ENCODE peak calls at places on chromosomes 3 and 15, in eight cellular contexts. R, S, X, F, J, I, C and E are unnamed samples.

GRCh38 chr3:54691230-54691900 is 236.5 kb downstream of the LRTM1 start:
- DNase-seq in R (no peak), J (no peak), S (no peak), F (no peak), I (no peak), X (no peak), C (peak; percentile 28), E (peak; percentile 85)

GRCh38 chr3:188358787-188359493 is 205.0 kb downstream of the LPP start:
- DNase-seq in I (no peak), J (peak; percentile 21), C (no peak), F (no peak), S (no peak), R (peak; percentile 26), X (peak; percentile 14), E (no peak)

GRCh38 chr3:59818033-59818936 is 768.5 kb upstream of the CFAP20DC start:
- DNase-seq in I (peak; percentile 91), F (no peak), J (no peak), C (peak; percentile 93), R (no peak), X (no peak), S (no peak), E (peak; percentile 96)

GRCh38 chr3:152688313-152688712 is 146.6 kb upstream of the P2RY1 start:
- DNase-seq in F (no peak), I (no peak), R (no peak), S (no peak), J (no peak), C (no peak), X (no peak), E (peak; percentile 26)

GRCh38 chr15:69164807-69165636 is 4.6 kb downstream of the GLCE start:
- DNase-seq in J (no peak), S (no peak), R (no peak), X (no peak), C (peak; percentile 83), F (no peak), I (no peak), E (no peak)

GRCh38 chr15:98968576-98968975 is 39.0 kb downstream of the PGPEP1L start:
- DNase-seq in F (no peak), J (no peak), R (no peak), I (no peak), S (no peak), X (no peak), C (no peak), E (no peak)

GRCh38 chr15:64010719-64011118 is 35.6 kb downstream of the DAPK2 start:
- DNase-seq in J (peak; percentile 90), I (peak; percentile 90), C (peak; percentile 74), R (peak; percentile 90), X (peak; percentile 74), F (peak; percentile 71), S (peak; percentile 73), E (peak; percentile 97)

GRCh38 chr3:57992430-57993213 is 15.6 kb upstream of the FLNB start:
- DNase-seq in I (no peak), C (no peak), S (no peak), F (no peak), R (no peak), J (no peak), X (no peak), E (peak; percentile 19)

GRCh38 chr3:191136347-191136746 is 62.7 kb upstream of the OSTN start:
- DNase-seq in J (no peak), S (no peak), I (peak; percentile 24), F (no peak), X (no peak), R (no peak), C (peak; percentile 24), E (peak; percentile 38)

GRCh38 chr3:47315069-47315647 is 32.4 kb downstream of the KLHL18 start:
- DNase-seq in C (peak; percentile 13), R (no peak), X (no peak), F (no peak), I (no peak), S (no peak), J (no peak), E (no peak)

GRCh38 chr15:75622505-75622904 is 3.0 kb downstream of the SNUPN start:
- DNase-seq in F (no peak), S (no peak), C (no peak), X (no peak), I (no peak), J (no peak), R (no peak), E (no peak)

GRCh38 chr15:58528197-58528870 is 96.5 kb downstream of the LIPC start:
- DNase-seq in C (peak; percentile 24), X (no peak), I (peak; percentile 96), S (no peak), F (no peak), R (no peak), J (no peak), E (peak; percentile 83)

GRCh38 chr3:133103706-133104105 is 65.5 kb downstream of the TMEM108 start:
- DNase-seq in C (no peak), X (no peak), F (no peak), I (no peak), S (no peak), R (no peak), J (no peak), E (no peak)

GRCh38 chr3:62527484-62527883 is 154.1 kb upstream of the FEZF2 start:
- DNase-seq in J (no peak), X (no peak), R (no peak), S (no peak), C (no peak), F (no peak), I (no peak), E (no peak)

GRCh38 chr3:143016321-143016972 is 15.1 kb downstream of the U2SURP start:
- DNase-seq in C (no peak), X (no peak), F (no peak), R (peak; percentile 25), S (no peak), I (peak; percentile 27), J (no peak), E (no peak)

GRCh38 chr3:72338082-72338941 is 509.9 kb downstream of the SHQ1 start:
- DNase-seq in S (peak; percentile 23), I (peak; percentile 2), C (no peak), J (no peak), R (no peak), F (no peak), X (no peak), E (no peak)

GRCh38 chr3:127171721-127172120 is 21.2 kb upstream of the PRR23E start:
- DNase-seq in C (no peak), F (no peak), R (no peak), J (no peak), S (no peak), I (no peak), X (no peak), E (no peak)

GRCh38 chr15:68175527-68175926 is 29.6 kb downstream of the CALML4 start:
- DNase-seq in I (no peak), C (no peak), J (no peak), X (no peak), S (no peak), R (no peak), F (no peak), E (no peak)

GRCh38 chr3:156787926-156788663 is 38.1 kb upstream of the LEKR1 start:
- DNase-seq in S (no peak), R (no peak), J (no peak), I (peak; percentile 89), C (peak; percentile 85), X (no peak), F (no peak), E (peak; percentile 82)

GRCh38 chr3:78846688-78847087 is 921.1 kb downstream of the ROBO1 start:
- DNase-seq in C (peak; percentile 75), F (no peak), S (no peak), J (no peak), X (no peak), I (no peak), R (no peak), E (peak; percentile 75)

GRCh38 chr15:70474367-70474681 is 289.0 kb downstream of the UACA start:
- DNase-seq in I (no peak), R (no peak), C (no peak), J (no peak), F (no peak), S (no peak), X (peak; percentile 89), E (no peak)

GRCh38 chr3:13595485-13595884 is 46.6 kb downstream of the FBLN2 start:
- DNase-seq in F (no peak), C (no peak), R (no peak), S (no peak), X (no peak), I (no peak), J (no peak), E (no peak)

GRCh38 chr3:114147281-114147680 is 31.6 kb downstream of the DRD3 start:
- DNase-seq in I (no peak), R (no peak), C (no peak), F (no peak), X (no peak), J (no peak), S (no peak), E (no peak)